ENCODE peak calls at places on chromosomes 5 and 9, in six cellular contexts. One of them, this sample, is unnamed.

GRCh38 chr9:134986957-134987356 is 69.2 kb upstream of the FCN1 start:
- DNase-seq in substantia nigra: no peak
- DNase-seq in iris pigment epithelial cell: no peak
- DNase-seq in stimulated activated CD4-positive, alpha-beta T cell treated with anti-CD3 and anti-CD28 coated beads, Interleukin-4, amount 100 ng/mL, for 48 hours: no peak
- DNase-seq in B cell: no peak
- DNase-seq in left colon: no peak
- DNase-seq in this sample: no peak

GRCh38 chr5:42250-42649 is 49.7 kb upstream of the PLEKHG4B start:
- DNase-seq in substantia nigra: no peak
- DNase-seq in iris pigment epithelial cell: peak
- DNase-seq in stimulated activated CD4-positive, alpha-beta T cell treated with anti-CD3 and anti-CD28 coated beads, Interleukin-4, amount 100 ng/mL, for 48 hours: no peak
- DNase-seq in B cell: no peak
- DNase-seq in left colon: no peak
- DNase-seq in this sample: no peak

GRCh38 chr9:89969156-89969566 is 364.3 kb downstream of the GADD45G start:
- DNase-seq in substantia nigra: no peak
- DNase-seq in iris pigment epithelial cell: no peak
- DNase-seq in stimulated activated CD4-positive, alpha-beta T cell treated with anti-CD3 and anti-CD28 coated beads, Interleukin-4, amount 100 ng/mL, for 48 hours: no peak
- DNase-seq in B cell: no peak
- DNase-seq in left colon: peak
- DNase-seq in this sample: no peak

GRCh38 chr9:15018238-15018637 is 108.0 kb upstream of the FREM1 start:
- DNase-seq in substantia nigra: no peak
- DNase-seq in iris pigment epithelial cell: no peak
- DNase-seq in stimulated activated CD4-positive, alpha-beta T cell treated with anti-CD3 and anti-CD28 coated beads, Interleukin-4, amount 100 ng/mL, for 48 hours: no peak
- DNase-seq in B cell: no peak
- DNase-seq in left colon: no peak
- DNase-seq in this sample: no peak

GRCh38 chr5:143110591-143110990 is 292.9 kb downstream of the NR3C1 start:
- DNase-seq in substantia nigra: no peak
- DNase-seq in iris pigment epithelial cell: peak
- DNase-seq in stimulated activated CD4-positive, alpha-beta T cell treated with anti-CD3 and anti-CD28 coated beads, Interleukin-4, amount 100 ng/mL, for 48 hours: no peak
- DNase-seq in B cell: no peak
- DNase-seq in left colon: no peak
- DNase-seq in this sample: no peak

GRCh38 chr5:50792845-50793244 is 126.4 kb downstream of the PARP8 start:
- DNase-seq in substantia nigra: no peak
- DNase-seq in iris pigment epithelial cell: no peak
- DNase-seq in stimulated activated CD4-positive, alpha-beta T cell treated with anti-CD3 and anti-CD28 coated beads, Interleukin-4, amount 100 ng/mL, for 48 hours: no peak
- DNase-seq in B cell: no peak
- DNase-seq in left colon: no peak
- DNase-seq in this sample: no peak

GRCh38 chr5:419970-420369 is 23.0 kb upstream of the EXOC3 start:
- DNase-seq in substantia nigra: no peak
- DNase-seq in iris pigment epithelial cell: no peak
- DNase-seq in stimulated activated CD4-positive, alpha-beta T cell treated with anti-CD3 and anti-CD28 coated beads, Interleukin-4, amount 100 ng/mL, for 48 hours: no peak
- DNase-seq in B cell: no peak
- DNase-seq in left colon: no peak
- DNase-seq in this sample: peak

GRCh38 chr5:130836729-130837660 is 328.1 kb downstream of the HINT1 start:
- DNase-seq in substantia nigra: no peak
- DNase-seq in iris pigment epithelial cell: peak
- DNase-seq in stimulated activated CD4-positive, alpha-beta T cell treated with anti-CD3 and anti-CD28 coated beads, Interleukin-4, amount 100 ng/mL, for 48 hours: no peak
- DNase-seq in B cell: no peak
- DNase-seq in left colon: no peak
- DNase-seq in this sample: no peak

GRCh38 chr5:75405296-75405695 is 68.3 kb downstream of the HMGCR start:
- DNase-seq in substantia nigra: no peak
- DNase-seq in iris pigment epithelial cell: peak
- DNase-seq in stimulated activated CD4-positive, alpha-beta T cell treated with anti-CD3 and anti-CD28 coated beads, Interleukin-4, amount 100 ng/mL, for 48 hours: no peak
- DNase-seq in B cell: no peak
- DNase-seq in left colon: no peak
- DNase-seq in this sample: no peak